ENCODE peak calls at places on chromosomes 1 and 21, in four cellular contexts. P is psoas muscle, R is uterus, S is ovary. K is an unnamed sample.

GRCh38 chr1:51157411-51157810 is 55.4 kb downstream of the C1orf185 start:
- DNase-seq in R (no peak), P (no peak), S (no peak), K (no peak)

GRCh38 chr1:194068444-194069167 is 882.2 kb upstream of the B3GALT2 start:
- DNase-seq in R (no peak), P (no peak), S (no peak), K (no peak)

GRCh38 chr1:168512864-168513595 is 30.8 kb downstream of the XCL2 start:
- DNase-seq in R (no peak), S (no peak), P (no peak), K (no peak)

GRCh38 chr1:93612510-93612909 is 69.1 kb downstream of the BCAR3 start:
- DNase-seq in P (no peak), R (no peak), S (no peak), K (no peak)

GRCh38 chr1:201405484-201405831 is 6.3 kb upstream of the LAD1 start:
- DNase-seq in R (no peak), P (no peak), S (no peak), K (peak; percentile 70)

GRCh38 chr1:40939320-40940059 is 40.0 kb upstream of the CTPS1 start:
- DNase-seq in R (peak; percentile 32), P (peak; percentile 48), S (peak; percentile 35), K (peak; percentile 62)

GRCh38 chr1:22045604-22046228 is 6.8 kb upstream of the CDC42 start:
- DNase-seq in P (no peak), R (no peak), S (no peak), K (no peak)

GRCh38 chr1:192986110-192986747 is 72.9 kb downstream of the UCHL5 start:
- DNase-seq in S (no peak), P (no peak), R (no peak), K (no peak)

GRCh38 chr1:153534226-153534932 is 1.4 kb downstream of the S100A6 start:
- DNase-seq in R (no peak), S (peak; percentile 57), P (peak; percentile 31), K (no peak)

GRCh38 chr1:62528015-62528414 is 69.3 kb upstream of the ANGPTL3 start:
- DNase-seq in S (no peak), R (no peak), P (no peak), K (no peak)

GRCh38 chr21:42847051-42847707 is 32.2 kb downstream of the WDR4 start:
- DNase-seq in R (no peak), P (no peak), S (peak; percentile 4), K (no peak)

GRCh38 chr1:23585321-23586022 is 26.2 kb upstream of the ID3 start:
- DNase-seq in S (no peak), R (peak; percentile 39), P (peak; percentile 72), K (no peak)

GRCh38 chr1:109379422-109379821 is 18.3 kb downstream of the SORT1 start:
- DNase-seq in R (no peak), P (no peak), S (no peak), K (no peak)

GRCh38 chr1:217026506-217026905 is 303.3 kb upstream of the ESRRG start:
- DNase-seq in S (no peak), P (no peak), R (no peak), K (peak; percentile 38)

DNA sequence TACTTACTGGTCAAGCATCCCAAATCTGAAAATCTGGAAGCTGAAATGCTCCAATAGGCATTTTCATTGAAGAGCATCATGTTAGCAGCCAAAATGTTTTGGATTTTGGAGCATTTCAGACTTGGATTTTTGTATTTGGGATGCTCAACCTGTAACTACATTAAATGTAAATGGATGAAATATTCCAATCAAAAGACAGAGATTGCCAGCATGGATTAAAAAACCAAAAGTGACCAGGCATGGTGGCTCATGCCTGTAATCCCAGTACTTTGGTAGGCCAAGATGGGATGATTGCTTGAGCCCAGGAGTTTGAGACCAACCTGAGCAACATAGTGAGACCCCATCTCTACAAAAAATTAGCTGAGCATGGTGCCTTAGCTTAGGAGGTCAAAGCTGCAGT is 110.3 kb downstream of the URB2 start:
- DNase-seq in R (no peak), S (no peak), P (no peak), K (no peak)
- H3K4me1 ChIP-seq in R (no peaks in the 10 kb centered on the region), S (no peaks in the 10 kb centered on the region), P (no peaks in the 10 kb centered on the region), K (no peaks in the 10 kb centered on the region)

DNA sequence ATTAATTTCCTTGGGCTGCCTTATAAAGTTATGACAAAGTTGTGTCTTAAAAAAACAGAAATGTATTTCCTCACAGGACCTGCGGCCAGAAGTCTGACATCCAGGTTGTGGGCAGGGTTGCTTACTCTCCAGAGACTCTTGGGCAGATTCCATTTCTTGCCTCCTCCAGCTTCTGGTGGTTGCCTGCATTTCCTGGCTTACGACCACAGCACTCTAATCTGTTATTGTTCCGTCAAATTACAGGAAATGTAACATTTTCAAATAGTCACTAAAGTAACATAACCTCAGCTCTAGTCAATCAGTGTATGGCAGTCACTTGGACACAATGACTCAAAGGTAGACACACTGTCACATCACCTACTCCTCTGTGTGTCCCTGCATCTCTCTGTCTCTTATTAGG is 226.8 kb downstream of the DNAH14 start:
- DNase-seq in S (no peak), R (no peak), P (no peak), K (no peak)
- H3K27ac ChIP-seq in S (no peak overlapping the region), R (no peak overlapping the region), P (no peak overlapping the region), K (no peak overlapping the region)

GRCh38 chr1:110572751-110573150 is 33.4 kb downstream of the KCNA2 start:
- DNase-seq in S (no peak), R (no peak), P (no peak), K (no peak)
- H3K4me1 ChIP-seq in S (no peaks in the 10 kb centered on the region), R (no peaks in the 10 kb centered on the region), P (no peaks in the 10 kb centered on the region), K (no peaks in the 10 kb centered on the region)

DNA sequence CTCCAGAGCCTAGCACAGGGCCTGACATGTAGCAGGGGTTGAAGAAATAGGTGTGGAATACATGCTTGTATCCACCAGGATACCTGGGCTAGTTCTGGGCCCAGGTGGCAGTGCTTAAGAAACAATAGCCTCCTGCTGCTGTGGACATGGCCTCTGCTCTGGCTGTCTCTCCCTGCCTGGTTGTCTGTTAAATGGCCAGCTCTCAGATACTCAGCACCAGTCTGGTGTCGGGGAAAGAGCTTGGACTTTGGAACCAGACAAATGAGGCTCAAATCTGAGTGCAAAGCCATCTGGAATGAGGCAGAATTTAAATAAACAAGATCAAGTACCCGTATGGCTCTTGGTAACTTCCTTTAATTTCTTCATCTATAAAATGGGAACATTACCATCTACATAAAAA is 31.5 kb downstream of the SESN2 start:
- DNase-seq in R (no peak), S (no peak), P (no peak), K (no peak)
- H3K27ac ChIP-seq in R (no peak overlapping the region), S (no peak overlapping the region), P (no peak overlapping the region), K (no peak overlapping the region)

GRCh38 chr1:6597777-6598131 is 4.9 kb downstream of the KLHL21 start:
- DNase-seq in R (no peak), S (no peak), P (no peak), K (no peak)
- H3K4me1 ChIP-seq in R (peaks cover 31% of the 10 kb centered on the region), S (peaks cover 23% of the 10 kb centered on the region), P (peaks cover 51% of the 10 kb centered on the region), K (peaks cover 33% of the 10 kb centered on the region)

GRCh38 chr1:227358079-227358358 is 39.7 kb upstream of the CDC42BPA start:
- DNase-seq in R (no peak), P (no peak), S (no peak), K (no peak)
- H3K27ac ChIP-seq in R (peak overlapping the region; percentile 33), P (peak overlapping the region; percentile 66), S (no peak overlapping the region), K (no peak overlapping the region)

DNA sequence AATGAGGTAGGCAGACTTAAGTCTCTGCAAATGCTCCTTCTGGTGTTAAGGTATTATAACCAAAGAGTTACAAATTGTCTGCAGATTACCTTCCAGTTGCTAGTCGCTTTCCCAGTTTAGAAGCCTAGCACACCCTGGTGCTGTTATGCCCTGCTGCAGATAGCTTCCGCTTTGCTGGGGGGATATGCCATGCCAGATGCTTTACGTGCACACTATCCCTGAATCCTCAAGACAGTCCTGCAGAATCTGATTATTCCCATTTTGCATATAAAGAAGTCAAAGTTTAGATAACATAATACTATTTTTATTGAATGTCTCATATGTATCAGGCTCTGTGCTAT is 166.5 kb downstream of the DHRS3 start:
- DNase-seq in S (no peak), P (no peak), R (no peak), K (no peak)
- H3K4me1 ChIP-seq in S (peaks cover 30% of the 10 kb centered on the region), P (peaks cover 93% of the 10 kb centered on the region), R (peaks cover 17% of the 10 kb centered on the region), K (peaks cover 54% of the 10 kb centered on the region)